ENCODE peak calls at places on chromosomes 3 and 15, in four cellular contexts. F, C, Y and X are unnamed samples.

GRCh38 chr3:187935623-187936156 is 190.4 kb upstream of the BCL6 start:
- DNase-seq in F (no peak), C (no peak), Y (no peak), X (no peak)

GRCh38 chr3:136042608-136043221 is 77.2 kb downstream of the PPP2R3A start:
- DNase-seq in F (peak), C (no peak), Y (no peak), X (no peak)

GRCh38 chr3:331881-332280 is 135.3 kb downstream of the CHL1 start:
- DNase-seq in F (no peak), C (no peak), Y (no peak), X (no peak)

GRCh38 chr15:78663703-78664102 is 22.7 kb upstream of the CHRNB4 start:
- DNase-seq in F (no peak), C (no peak), Y (no peak), X (no peak)

GRCh38 chr3:160911399-160911798 is 155.4 kb downstream of the PPM1L start:
- DNase-seq in F (peak), C (no peak), Y (no peak), X (no peak)

GRCh38 chr3:179806177-179806576 is 153.3 kb downstream of the USP13 start:
- DNase-seq in F (no peak), C (no peak), Y (no peak), X (no peak)

GRCh38 chr3:176513604-176514003 is 683.7 kb downstream of the TBL1XR1 start:
- DNase-seq in F (peak), C (no peak), Y (no peak), X (peak)

GRCh38 chr3:56347219-56347871 is 120.9 kb downstream of the ERC2 start:
- DNase-seq in F (peak), C (peak), Y (no peak), X (peak)

GRCh38 chr15:74438696-74439316 is 5.0 kb upstream of the SEMA7A start:
- DNase-seq in F (peak), C (peak), Y (peak), X (peak)

GRCh38 chr3:46594723-46595122 is 17.6 kb upstream of the FAM240A start:
- DNase-seq in F (no peak), C (no peak), Y (no peak), X (no peak)

GRCh38 chr3:159652452-159652851 is 336.2 kb upstream of the IL12A start:
- DNase-seq in F (no peak), C (no peak), Y (no peak), X (no peak)

GRCh38 chr3:150544726-150545125 is 1.6 kb downstream of the SERP1 start:
- DNase-seq in F (no peak), C (no peak), Y (no peak), X (no peak)

GRCh38 chr3:165868088-165868487 is 30.9 kb upstream of the BCHE start:
- DNase-seq in F (no peak), C (no peak), Y (no peak), X (no peak)

GRCh38 chr3:59424268-59425010 is 374.6 kb upstream of the CFAP20DC start:
- DNase-seq in F (no peak), C (no peak), Y (no peak), X (no peak)

GRCh38 chr15:32870240-32871033 is 152.6 kb downstream of the GREM1 start:
- DNase-seq in F (no peak), C (no peak), Y (no peak), X (no peak)

GRCh38 chr15:95988574-95988887 is 342.0 kb upstream of the NR2F2 start:
- DNase-seq in F (peak), C (no peak), Y (peak), X (peak)

GRCh38 chr3:32399030-32399620 is 7.5 kb downstream of the CMTM7 start:
- DNase-seq in F (peak), C (peak), Y (no peak), X (no peak)

GRCh38 chr3:100992086-100993033 is 861 bp downstream of the ABI3BP start:
- DNase-seq in F (no peak), C (no peak), Y (peak), X (no peak)

GRCh38 chr3:73409405-73409804 is 215.3 kb downstream of the PDZRN3 start:
- DNase-seq in F (no peak), C (no peak), Y (no peak), X (no peak)

GRCh38 chr15:52805351-52806283 is 15.5 kb upstream of the ONECUT1 start:
- DNase-seq in F (peak), C (peak), Y (no peak), X (no peak)
- TF ChIP-seq CTCF in F (peak), C (no peak), Y (no peak), X (peak)

DNA sequence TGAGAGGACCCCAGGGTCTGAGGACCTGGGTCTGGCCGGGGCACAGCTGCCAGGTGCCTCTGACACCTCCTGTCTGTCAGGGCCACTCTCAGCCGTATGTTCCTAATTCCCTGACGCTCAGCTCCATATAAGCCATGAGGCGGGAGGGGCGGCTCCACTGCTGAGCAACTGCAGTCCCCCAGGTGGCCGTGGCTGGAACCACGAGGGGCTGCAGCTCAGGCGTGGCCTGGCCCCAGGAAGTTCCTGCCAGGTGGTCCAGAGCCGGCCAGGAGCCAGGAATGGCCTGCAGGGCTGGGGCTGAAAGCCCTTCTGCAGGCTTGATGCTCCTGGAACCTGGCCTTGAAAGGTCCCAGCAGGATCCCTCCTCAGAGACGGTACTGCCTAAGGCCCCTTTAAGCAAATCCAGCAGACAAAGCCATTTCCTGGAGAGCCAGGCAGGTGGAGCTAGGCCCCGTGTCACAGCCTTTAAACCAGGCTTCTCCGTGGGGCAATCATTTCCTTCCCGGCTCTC is 118.0 kb downstream of the CHSY1 start:
- DNase-seq in F (peak), C (no peak), Y (no peak), X (no peak)
- TF ChIP-seq CTCF in F (no peak), C (no peak), Y (no peak), X (no peak)

GRCh38 chr3:153970735-153971347 is 150.3 kb upstream of the ARHGEF26 start:
- DNase-seq in F (peak), C (no peak), Y (no peak), X (no peak)
- TF ChIP-seq CTCF in F (peak), C (no peak), Y (no peak), X (peak)

GRCh38 chr15:85477730-85478129 is 97.3 kb downstream of the AKAP13 start:
- DNase-seq in F (no peak), C (no peak), Y (no peak), X (no peak)
- TF ChIP-seq CTCF in F (no peak), C (no peak), Y (no peak), X (no peak)